ENCODE peak calls at places on chromosomes 1 and 21, in four cellular contexts. Q, X, J and D are unnamed samples.

GRCh38 chr1:89044970-89045695 is 19.9 kb downstream of the GBP1 start:
- DNase-seq in Q (peak), X (no peak), J (peak), D (no peak)

GRCh38 chr1:11731719-11732283 is 4.1 kb upstream of the AGTRAP start:
- DNase-seq in Q (no peak), X (peak), J (peak), D (peak)

GRCh38 chr1:167086033-167086432 is 4.1 kb downstream of the GPA33 start:
- DNase-seq in Q (no peak), X (no peak), J (no peak), D (no peak)

GRCh38 chr1:22685675-22686074 is 25.0 kb upstream of the EPHB2 start:
- DNase-seq in Q (no peak), X (no peak), J (no peak), D (no peak)

GRCh38 chr1:20426923-20427322 is 59.1 kb downstream of the CAMK2N1 start:
- DNase-seq in Q (peak), X (no peak), J (peak), D (no peak)

GRCh38 chr1:243559575-243560172 is 290.4 kb downstream of the AKT3 start:
- DNase-seq in Q (peak), X (no peak), J (no peak), D (no peak)

GRCh38 chr1:169201084-169201619 is 94.7 kb downstream of the ATP1B1 start:
- DNase-seq in Q (no peak), X (no peak), J (no peak), D (no peak)

GRCh38 chr1:178768423-178768822 is 43.4 kb downstream of the RALGPS2 start:
- DNase-seq in Q (peak), X (peak), J (peak), D (peak)

GRCh38 chr1:97668945-97669344 is 251.9 kb downstream of the DPYD start:
- DNase-seq in Q (peak), X (no peak), J (no peak), D (no peak)

GRCh38 chr1:227612658-227613057 is 49.3 kb downstream of the ZNF678 start:
- DNase-seq in Q (no peak), X (no peak), J (no peak), D (no peak)
- TF ChIP-seq MAFK in Q (no peak), X (no peak), J (no peak), D (no peak)

DNA sequence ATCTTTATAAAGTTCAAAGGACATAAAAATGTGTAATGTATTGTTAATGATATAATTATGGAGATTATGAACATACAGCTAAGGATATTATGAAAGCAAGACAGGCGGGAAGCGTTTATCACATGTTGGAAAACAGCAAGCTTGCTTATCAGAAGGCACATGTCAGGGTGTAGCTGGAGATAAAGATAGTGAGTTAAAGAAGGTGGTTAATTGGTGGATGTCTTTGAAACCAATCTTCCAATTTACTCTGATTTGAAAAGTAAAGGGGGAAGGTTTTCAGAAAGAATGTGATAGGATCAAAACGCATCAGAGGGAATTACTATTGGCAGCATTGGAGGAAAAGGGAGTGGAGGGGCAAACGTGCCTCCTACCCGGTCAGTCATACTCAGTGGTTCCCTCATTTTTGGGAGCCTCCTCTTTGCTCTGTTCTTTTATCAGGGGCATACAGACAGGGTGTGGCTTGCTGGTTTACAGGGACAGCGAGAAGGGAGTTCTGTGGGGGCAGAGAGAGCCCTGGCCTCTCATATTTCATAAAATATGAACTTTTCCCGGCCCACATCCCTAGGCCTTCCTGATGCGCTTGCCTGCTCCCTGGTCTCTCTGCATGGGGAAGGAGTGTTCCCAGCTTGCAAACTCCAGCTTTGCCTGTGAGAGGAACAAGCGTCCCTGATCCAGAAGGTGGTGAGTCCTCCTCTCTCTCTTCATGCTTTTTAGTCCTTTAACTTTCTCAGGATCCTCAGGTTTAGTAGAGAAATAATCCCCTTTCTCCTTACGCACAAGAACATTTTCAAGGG is 8.1 kb upstream of the SVBP start:
- DNase-seq in Q (no peak), X (peak), J (no peak), D (peak)
- TF ChIP-seq MAFK in Q (no peak), X (no peak), J (no peak), D (no peak)

GRCh38 chr1:227372662-227373061 is 54.4 kb upstream of the CDC42BPA start:
- DNase-seq in Q (peak), X (no peak), J (no peak), D (no peak)
- TF ChIP-seq MAFK in Q (no peak), X (no peak), J (no peak), D (no peak)

DNA sequence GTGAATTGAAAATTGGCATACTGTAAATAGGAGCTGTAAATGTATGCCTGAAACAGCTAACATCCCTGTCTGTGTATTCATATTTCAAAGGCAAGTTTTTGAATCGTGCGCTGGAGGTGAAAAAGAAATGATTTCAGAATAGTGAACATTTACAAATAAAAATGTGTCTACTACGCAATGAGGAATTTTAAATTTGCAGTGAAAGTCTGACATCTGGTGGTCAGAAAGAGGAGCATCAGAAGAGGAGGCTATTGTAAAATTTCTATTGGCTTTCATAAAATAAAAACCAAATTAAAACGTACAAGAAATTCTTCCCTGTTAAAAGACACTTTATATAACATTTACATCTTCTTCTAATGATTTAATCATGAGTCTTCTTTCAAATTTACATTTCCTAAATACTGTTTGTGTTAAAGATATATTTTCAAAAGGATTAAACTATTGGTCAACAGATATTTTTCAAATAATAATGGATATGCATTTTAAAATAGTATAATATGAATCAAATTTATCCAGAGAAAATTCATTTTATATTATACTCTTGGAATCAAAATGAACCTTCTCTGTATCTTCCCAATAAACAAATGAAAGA is 113.7 kb upstream of the RRP15 start:
- DNase-seq in Q (peak), X (no peak), J (peak), D (no peak)
- TF ChIP-seq MAFK in Q (no peak), X (no peak), J (no peak), D (no peak)

GRCh38 chr1:197788741-197789476 is 13.6 kb upstream of the DENND1B start:
- DNase-seq in Q (no peak), X (no peak), J (no peak), D (no peak)
- TF ChIP-seq MAFK in Q (no peak), X (no peak), J (no peak), D (no peak)

GRCh38 chr1:9143250-9143649 is 14.3 kb upstream of the GPR157 start:
- DNase-seq in Q (no peak), X (no peak), J (no peak), D (no peak)
- TF ChIP-seq MAFK in Q (no peak), X (no peak), J (no peak), D (no peak)

DNA sequence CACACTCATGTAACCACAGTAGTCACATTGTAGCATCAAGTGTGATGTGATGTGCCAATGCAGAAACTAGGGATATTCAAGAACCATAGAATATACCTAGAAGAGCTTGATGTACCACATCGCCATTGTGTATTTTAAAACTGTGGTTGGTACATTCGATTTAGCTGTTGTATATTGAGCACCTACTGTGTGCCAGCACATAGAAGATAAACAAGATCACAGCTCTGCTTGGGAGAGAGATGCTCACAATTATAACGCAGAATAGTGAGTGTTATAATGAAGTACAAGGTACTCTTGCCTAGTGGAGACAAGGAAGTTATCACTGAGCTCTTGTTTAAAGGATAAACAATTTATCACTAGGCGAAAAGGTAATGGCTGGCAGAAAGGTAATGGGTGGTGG is 4.7 kb downstream of the BTF3L4 start:
- DNase-seq in Q (no peak), X (no peak), J (no peak), D (no peak)
- TF ChIP-seq MAFK in Q (no peak), X (no peak), J (no peak), D (no peak)

DNA sequence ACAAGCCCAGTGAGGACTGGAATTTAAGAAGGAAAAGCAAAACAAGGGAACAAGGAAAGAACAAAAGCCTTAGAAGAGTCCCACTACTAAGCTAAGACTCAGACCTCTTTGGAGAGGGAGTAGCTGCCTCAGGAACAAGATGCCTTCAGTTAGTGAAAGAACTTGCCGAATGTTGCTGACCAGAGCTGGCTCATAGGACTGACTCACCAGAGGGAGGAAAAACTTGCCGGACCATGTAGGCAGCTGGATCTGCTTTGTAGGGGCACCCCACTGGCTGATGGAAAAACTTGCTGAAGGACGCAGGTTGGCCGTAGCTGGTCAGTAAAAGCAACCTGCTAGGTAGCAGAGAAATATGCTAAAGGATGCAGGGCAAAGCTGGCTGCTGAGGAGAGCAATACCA is 15.3 kb upstream of the ZSWIM5 start:
- DNase-seq in Q (no peak), X (no peak), J (no peak), D (no peak)
- TF ChIP-seq MAFK in Q (no peak), X (no peak), J (no peak), D (no peak)

DNA sequence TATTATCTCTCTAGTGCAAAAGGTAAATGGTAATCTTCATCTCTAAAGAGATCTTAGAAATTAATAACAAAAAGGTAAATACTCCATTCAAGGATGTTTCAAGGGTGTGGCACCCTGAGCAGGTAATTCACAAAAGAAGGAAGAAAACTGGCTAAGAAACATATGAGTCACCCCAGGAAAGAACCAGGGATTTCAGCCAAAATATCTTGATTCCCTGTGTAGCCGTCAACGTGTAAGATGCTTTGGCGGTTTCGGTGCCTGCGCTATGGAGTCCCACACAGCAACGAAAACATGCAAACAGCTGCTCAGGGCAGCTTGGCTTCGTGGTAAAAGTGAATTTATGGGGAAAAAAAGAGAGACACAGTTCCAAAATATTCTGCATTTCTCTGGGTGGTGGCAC is 3.7 kb downstream of the ITGB2 start:
- DNase-seq in Q (no peak), X (no peak), J (no peak), D (no peak)
- TF ChIP-seq MAFK in Q (no peak), X (no peak), J (no peak), D (no peak)